ENCODE peak calls at places on chromosomes 4 and X, in eight cellular contexts. One of them, this sample, is unnamed.

GRCh38 chrX:23246001-23246400 is 88.6 kb upstream of the PTCHD1 start:
- DNase-seq in CD8-positive, alpha-beta T cell: no peak
- DNase-seq in right lobe of liver: no peak
- DNase-seq in sigmoid colon: no peak
- DNase-seq in upper lobe of right lung: no peak
- DNase-seq in A549: no peak
- DNase-seq in stomach: no peak
- DNase-seq in AG09309: no peak
- DNase-seq in this sample: peak

GRCh38 chr4:170015285-170015684 is 10.9 kb downstream of the MFAP3L start:
- DNase-seq in A549: no peak
- DNase-seq in CD8-positive, alpha-beta T cell: no peak
- DNase-seq in AG09309: no peak
- DNase-seq in stomach: no peak
- DNase-seq in upper lobe of right lung: no peak
- DNase-seq in right lobe of liver: no peak
- DNase-seq in sigmoid colon: no peak
- DNase-seq in this sample: no peak

GRCh38 chr4:108384544-108384943 is 215.8 kb upstream of the LEF1 start:
- DNase-seq in right lobe of liver: no peak
- DNase-seq in upper lobe of right lung: no peak
- DNase-seq in AG09309: no peak
- DNase-seq in A549: no peak
- DNase-seq in stomach: no peak
- DNase-seq in CD8-positive, alpha-beta T cell: no peak
- DNase-seq in sigmoid colon: no peak
- DNase-seq in this sample: no peak

GRCh38 chr4:38621004-38621684 is 42.9 kb upstream of the KLF3 start:
- DNase-seq in right lobe of liver: no peak
- DNase-seq in upper lobe of right lung: no peak
- DNase-seq in AG09309: peak
- DNase-seq in CD8-positive, alpha-beta T cell: no peak
- DNase-seq in stomach: peak
- DNase-seq in A549: peak
- DNase-seq in sigmoid colon: no peak
- DNase-seq in this sample: peak

GRCh38 chrX:17046478-17047097 is 100.1 kb downstream of the REPS2 start:
- DNase-seq in stomach: peak
- DNase-seq in sigmoid colon: peak
- DNase-seq in A549: peak
- DNase-seq in AG09309: peak
- DNase-seq in right lobe of liver: no peak
- DNase-seq in upper lobe of right lung: no peak
- DNase-seq in CD8-positive, alpha-beta T cell: no peak
- DNase-seq in this sample: peak

GRCh38 chr4:176436500-176436973 is 116.8 kb downstream of the SPCS3 start:
- DNase-seq in sigmoid colon: no peak
- DNase-seq in AG09309: peak
- DNase-seq in A549: peak
- DNase-seq in CD8-positive, alpha-beta T cell: no peak
- DNase-seq in right lobe of liver: no peak
- DNase-seq in upper lobe of right lung: no peak
- DNase-seq in stomach: no peak
- DNase-seq in this sample: peak

GRCh38 chr4:122456228-122457106 is at the start of gene IL2:
- DNase-seq in upper lobe of right lung: no peak
- DNase-seq in AG09309: no peak
- DNase-seq in right lobe of liver: no peak
- DNase-seq in A549: no peak
- DNase-seq in stomach: no peak
- DNase-seq in sigmoid colon: no peak
- DNase-seq in CD8-positive, alpha-beta T cell: no peak
- DNase-seq in this sample: no peak

GRCh38 chrX:107710617-107711391 is 64.8 kb downstream of the TSC22D3 start:
- DNase-seq in A549: peak
- DNase-seq in right lobe of liver: no peak
- DNase-seq in AG09309: peak
- DNase-seq in CD8-positive, alpha-beta T cell: no peak
- DNase-seq in stomach: no peak
- DNase-seq in upper lobe of right lung: no peak
- DNase-seq in sigmoid colon: peak
- DNase-seq in this sample: peak

GRCh38 chrX:9698566-9698965 is 67.1 kb downstream of the GPR143 start:
- DNase-seq in upper lobe of right lung: no peak
- DNase-seq in CD8-positive, alpha-beta T cell: no peak
- DNase-seq in right lobe of liver: no peak
- DNase-seq in stomach: no peak
- DNase-seq in A549: no peak
- DNase-seq in sigmoid colon: no peak
- DNase-seq in AG09309: no peak
- DNase-seq in this sample: no peak

GRCh38 chr4:176274441-176274840 is 5.4 kb upstream of the ASB5 start:
- DNase-seq in AG09309: peak
- DNase-seq in A549: no peak
- DNase-seq in right lobe of liver: no peak
- DNase-seq in upper lobe of right lung: no peak
- DNase-seq in CD8-positive, alpha-beta T cell: no peak
- DNase-seq in stomach: no peak
- DNase-seq in sigmoid colon: no peak
- DNase-seq in this sample: no peak

GRCh38 chrX:115400960-115401359 is 111.4 kb downstream of the LUZP4 start:
- DNase-seq in stomach: no peak
- DNase-seq in upper lobe of right lung: no peak
- DNase-seq in CD8-positive, alpha-beta T cell: no peak
- DNase-seq in A549: no peak
- DNase-seq in right lobe of liver: no peak
- DNase-seq in AG09309: no peak
- DNase-seq in sigmoid colon: no peak
- DNase-seq in this sample: no peak

GRCh38 chr4:98143001-98143899 is at the start of gene STPG2:
- DNase-seq in stomach: peak
- DNase-seq in A549: peak
- DNase-seq in right lobe of liver: peak
- DNase-seq in sigmoid colon: peak
- DNase-seq in CD8-positive, alpha-beta T cell: peak
- DNase-seq in AG09309: peak
- DNase-seq in upper lobe of right lung: peak
- DNase-seq in this sample: peak
- TF ChIP-seq CTCF in stomach: peak
- TF ChIP-seq CTCF in A549: peak
- TF ChIP-seq CTCF in right lobe of liver: peak
- TF ChIP-seq CTCF in sigmoid colon: no peak
- TF ChIP-seq CTCF in CD8-positive, alpha-beta T cell: peak
- TF ChIP-seq CTCF in AG09309: peak
- TF ChIP-seq CTCF in upper lobe of right lung: peak
- TF ChIP-seq CTCF in this sample: peak

DNA sequence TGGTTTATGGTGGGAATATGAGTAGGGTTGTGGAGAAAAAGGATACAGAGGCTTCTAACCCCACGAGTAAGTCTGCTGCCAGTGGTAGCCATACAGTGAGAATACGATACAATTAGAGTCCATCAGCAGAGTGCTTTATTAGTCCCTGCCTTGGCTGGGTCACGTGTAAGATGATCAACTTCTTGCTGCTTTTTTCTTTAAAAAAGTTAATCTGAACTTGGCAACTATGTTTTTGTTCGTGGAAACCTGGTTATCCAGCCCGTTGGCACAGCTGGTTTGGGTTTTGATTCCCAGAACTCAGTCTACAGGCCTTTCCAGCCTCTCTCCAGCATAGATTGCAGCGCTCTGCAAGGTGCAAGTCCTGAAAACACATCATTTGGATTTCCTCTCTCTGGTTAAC is 53.1 kb upstream of the LSM6 start:
- DNase-seq in sigmoid colon: no peak
- DNase-seq in right lobe of liver: no peak
- DNase-seq in AG09309: no peak
- DNase-seq in A549: no peak
- DNase-seq in upper lobe of right lung: no peak
- DNase-seq in stomach: no peak
- DNase-seq in CD8-positive, alpha-beta T cell: no peak
- DNase-seq in this sample: no peak
- H3K4me3 ChIP-seq in sigmoid colon: no peak
- H3K4me3 ChIP-seq in right lobe of liver: no peak
- H3K4me3 ChIP-seq in AG09309: no peak
- H3K4me3 ChIP-seq in A549: no peak
- H3K4me3 ChIP-seq in upper lobe of right lung: no peak
- H3K4me3 ChIP-seq in stomach: no peak
- H3K4me3 ChIP-seq in CD8-positive, alpha-beta T cell: no peak
- H3K4me3 ChIP-seq in this sample: no peak

GRCh38 chr4:154345359-154345758 is 146.2 kb downstream of the DCHS2 start:
- DNase-seq in stomach: no peak
- DNase-seq in AG09309: no peak
- DNase-seq in A549: no peak
- DNase-seq in sigmoid colon: no peak
- DNase-seq in right lobe of liver: no peak
- DNase-seq in upper lobe of right lung: no peak
- DNase-seq in CD8-positive, alpha-beta T cell: no peak
- DNase-seq in this sample: no peak

GRCh38 chr4:154344686-154345085 is 146.9 kb downstream of the DCHS2 start:
- DNase-seq in sigmoid colon: no peak
- DNase-seq in A549: no peak
- DNase-seq in right lobe of liver: no peak
- DNase-seq in CD8-positive, alpha-beta T cell: no peak
- DNase-seq in stomach: no peak
- DNase-seq in upper lobe of right lung: no peak
- DNase-seq in AG09309: no peak
- DNase-seq in this sample: no peak

GRCh38 chr4:154349829-154350228 is 141.8 kb downstream of the DCHS2 start:
- DNase-seq in right lobe of liver: no peak
- DNase-seq in upper lobe of right lung: no peak
- DNase-seq in A549: peak
- DNase-seq in AG09309: no peak
- DNase-seq in CD8-positive, alpha-beta T cell: no peak
- DNase-seq in sigmoid colon: no peak
- DNase-seq in stomach: no peak
- DNase-seq in this sample: peak

GRCh38 chr4:154348657-154349056 is 142.9 kb downstream of the DCHS2 start:
- DNase-seq in stomach: no peak
- DNase-seq in right lobe of liver: no peak
- DNase-seq in A549: no peak
- DNase-seq in CD8-positive, alpha-beta T cell: no peak
- DNase-seq in upper lobe of right lung: no peak
- DNase-seq in AG09309: no peak
- DNase-seq in sigmoid colon: no peak
- DNase-seq in this sample: no peak
- TF ChIP-seq CTCF in stomach: no peak
- TF ChIP-seq CTCF in right lobe of liver: no peak
- TF ChIP-seq CTCF in A549: no peak
- TF ChIP-seq CTCF in CD8-positive, alpha-beta T cell: no peak
- TF ChIP-seq CTCF in upper lobe of right lung: no peak
- TF ChIP-seq CTCF in AG09309: peak
- TF ChIP-seq CTCF in sigmoid colon: no peak
- TF ChIP-seq CTCF in this sample: peak

DNA sequence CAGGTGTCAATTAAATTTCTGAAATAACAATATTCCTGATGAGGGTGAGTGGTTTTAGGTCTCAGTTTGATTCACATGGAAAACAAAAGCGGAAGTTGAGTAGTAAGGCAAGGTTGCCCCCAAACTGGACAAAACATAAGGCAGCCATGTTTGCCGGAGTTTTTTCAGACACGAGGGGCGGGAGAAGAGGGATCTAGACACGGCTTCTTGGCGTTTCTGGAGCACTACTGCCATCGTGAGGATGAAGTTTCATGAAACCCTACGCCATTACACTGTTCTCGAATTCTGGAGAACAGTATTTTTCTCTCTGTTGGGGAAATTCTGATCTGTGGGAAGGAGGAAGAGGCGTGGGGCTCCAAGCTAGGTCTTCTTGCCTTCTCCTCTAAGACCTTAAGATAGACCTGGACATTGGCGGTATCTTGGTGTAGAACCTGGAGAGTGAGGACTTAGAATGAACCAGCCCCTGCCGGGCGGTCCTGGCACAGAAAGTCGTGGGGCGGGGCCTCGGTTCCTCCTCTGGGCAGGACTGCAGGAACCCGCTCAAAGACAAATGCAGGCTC is 160.3 kb downstream of the OR13H1 start:
- DNase-seq in CD8-positive, alpha-beta T cell: no peak
- DNase-seq in A549: peak
- DNase-seq in right lobe of liver: peak
- DNase-seq in sigmoid colon: peak
- DNase-seq in AG09309: peak
- DNase-seq in upper lobe of right lung: no peak
- DNase-seq in stomach: peak
- DNase-seq in this sample: no peak
- H3K4me3 ChIP-seq in CD8-positive, alpha-beta T cell: no peak
- H3K4me3 ChIP-seq in A549: peak
- H3K4me3 ChIP-seq in right lobe of liver: peak
- H3K4me3 ChIP-seq in sigmoid colon: no peak
- H3K4me3 ChIP-seq in AG09309: peak
- H3K4me3 ChIP-seq in upper lobe of right lung: no peak
- H3K4me3 ChIP-seq in stomach: peak
- H3K4me3 ChIP-seq in this sample: no peak

This sample was measured in choroid plexus epithelial cell.